ENCODE peak calls at places on chromosome 21, in eight cellular contexts. Y is breast epithelium, E is GM23338, N is K562, O is HepG2, A is transverse colon, F is prostate gland, J is H1. L is an unnamed sample.

GRCh38 chr21:16307256-16307655 is 577.5 kb downstream of the USP25 start:
- DNase-seq in Y (no peak), E (no peak), N (no peak), O (no peak), A (no peak), F (no peak), J (no peak), L (no peak)

GRCh38 chr21:35395728-35396127 is 346.6 kb upstream of the RUNX1 start:
- DNase-seq in Y (no peak), E (no peak), N (no peak), O (no peak), A (no peak), F (no peak), J (no peak), L (no peak)

GRCh38 chr21:29475329-29475728 is 176.6 kb downstream of the BACH1 start:
- DNase-seq in Y (no peak), E (no peak), N (no peak), O (no peak), A (no peak), F (no peak), J (no peak), L (no peak)

GRCh38 chr21:14901482-14901958 is 163.3 kb downstream of the NRIP1 start:
- DNase-seq in Y (no peak), E (no peak), N (no peak), O (no peak), A (no peak), F (no peak), J (no peak), L (no peak)

GRCh38 chr21:40334159-40334558 is 466.9 kb downstream of the PCP4 start:
- DNase-seq in Y (no peak), E (no peak), N (no peak), O (no peak), A (no peak), F (no peak), J (no peak), L (no peak)

GRCh38 chr21:41229527-41230248 is 61.7 kb downstream of the BACE2 start:
- DNase-seq in Y (no peak), E (no peak), N (no peak), O (no peak), A (no peak), F (no peak), J (no peak), L (no peak)

GRCh38 chr21:36927718-36928117 is 38.8 kb downstream of the HLCS start:
- DNase-seq in Y (peak), E (peak), N (peak), O (peak), A (peak), F (peak), J (peak), L (peak)

GRCh38 chr21:34846601-34847112 is 177.9 kb downstream of the CLIC6 start:
- DNase-seq in Y (no peak), E (no peak), N (no peak), O (no peak), A (peak), F (no peak), J (no peak), L (no peak)

GRCh38 chr21:41234574-41234973 is 66.6 kb downstream of the BACE2 start:
- DNase-seq in Y (no peak), E (no peak), N (no peak), O (no peak), A (no peak), F (no peak), J (no peak), L (no peak)

GRCh38 chr21:37074195-37074510 is 1.1 kb downstream of the TTC3 start:
- DNase-seq in Y (no peak), E (peak), N (peak), O (no peak), A (no peak), F (no peak), J (no peak), L (no peak)

GRCh38 chr21:18245493-18245967 is 897 bp downstream of the CHODL start:
- DNase-seq in Y (no peak), E (no peak), N (no peak), O (peak), A (no peak), F (no peak), J (no peak), L (no peak)

GRCh38 chr21:15514073-15514946 is 215.5 kb upstream of the USP25 start:
- DNase-seq in Y (no peak), E (no peak), N (no peak), O (peak), A (peak), F (no peak), J (no peak), L (no peak)

GRCh38 chr21:29164330-29164942 is 34.0 kb downstream of the MAP3K7CL start:
- DNase-seq in Y (no peak), E (peak), N (no peak), O (peak), A (no peak), F (no peak), J (no peak), L (no peak)

GRCh38 chr21:26138615-26139257 is 31.8 kb downstream of the APP start:
- DNase-seq in Y (no peak), E (no peak), N (no peak), O (no peak), A (peak), F (no peak), J (no peak), L (no peak)

GRCh38 chr21:41207401-41208388 is 39.7 kb downstream of the BACE2 start:
- DNase-seq in Y (peak), E (no peak), N (no peak), O (peak), A (peak), F (peak), J (no peak), L (no peak)

GRCh38 chr21:35324372-35325220 is 275.5 kb upstream of the RUNX1 start:
- DNase-seq in Y (no peak), E (no peak), N (no peak), O (no peak), A (peak), F (peak), J (no peak), L (no peak)

GRCh38 chr21:18725653-18726052 is 322.1 kb upstream of the TMPRSS15 start:
- DNase-seq in Y (no peak), E (peak), N (no peak), O (no peak), A (no peak), F (no peak), J (no peak), L (no peak)

GRCh38 chr21:26028183-26028582 is 142.4 kb downstream of the APP start:
- DNase-seq in Y (no peak), E (no peak), N (no peak), O (no peak), A (no peak), F (no peak), J (no peak), L (no peak)

GRCh38 chr21:37319551-37319950 is 47.0 kb upstream of the DYRK1A start:
- DNase-seq in Y (no peak), E (no peak), N (no peak), O (no peak), A (no peak), F (no peak), J (no peak), L (no peak)

GRCh38 chr21:14900058-14900457 is 164.7 kb downstream of the NRIP1 start:
- DNase-seq in Y (no peak), E (peak), N (no peak), O (no peak), A (no peak), F (no peak), J (no peak), L (no peak)

GRCh38 chr21:37045139-37045538 is 27.7 kb downstream of the PIGP start:
- DNase-seq in Y (no peak), E (no peak), N (no peak), O (no peak), A (no peak), F (no peak), J (no peak), L (no peak)

GRCh38 chr21:25857308-25858099 is 122.7 kb downstream of the GABPA start:
- DNase-seq in Y (no peak), E (no peak), N (no peak), O (no peak), A (no peak), F (no peak), J (no peak), L (no peak)

GRCh38 chr21:46081022-46081861 is 16.7 kb upstream of the COL6A2 start:
- DNase-seq in Y (peak), E (no peak), N (no peak), O (no peak), A (no peak), F (no peak), J (no peak), L (no peak)

GRCh38 chr21:26112979-26113378 is 57.6 kb downstream of the APP start:
- DNase-seq in Y (no peak), E (no peak), N (no peak), O (no peak), A (no peak), F (no peak), J (no peak), L (no peak)

GRCh38 chr21:31557421-31557955 is 102.0 kb upstream of the SOD1 start:
- DNase-seq in Y (no peak), E (peak), N (no peak), O (no peak), A (no peak), F (no peak), J (no peak), L (no peak)

GRCh38 chr21:29821230-29821629 is 118.6 kb downstream of the GRIK1 start:
- DNase-seq in Y (no peak), E (no peak), N (no peak), O (no peak), A (no peak), F (no peak), J (no peak), L (no peak)

GRCh38 chr21:37675202-37675801 is 241.0 kb downstream of the KCNJ6 start:
- DNase-seq in Y (peak), E (peak), N (peak), O (no peak), A (peak), F (peak), J (peak), L (no peak)

GRCh38 chr21:17866590-17866989 is 47.4 kb upstream of the C21orf91 start:
- DNase-seq in Y (no peak), E (no peak), N (no peak), O (no peak), A (no peak), F (no peak), J (no peak), L (no peak)

GRCh38 chr21:23127973-23128372 is 2129.8 kb downstream of the NCAM2 start:
- DNase-seq in Y (no peak), E (peak), N (no peak), O (no peak), A (no peak), F (no peak), J (no peak), L (no peak)

GRCh38 chr21:28099296-28099695 is 893.4 kb downstream of the LTN1 start:
- DNase-seq in Y (no peak), E (no peak), N (no peak), O (no peak), A (no peak), F (no peak), J (no peak), L (no peak)

GRCh38 chr21:38774152-38774551 is 31.6 kb upstream of the ETS2 start:
- DNase-seq in Y (no peak), E (no peak), N (no peak), O (no peak), A (no peak), F (no peak), J (no peak), L (no peak)

GRCh38 chr21:26850116-26850643 is 5.0 kb upstream of the ADAMTS1 start:
- DNase-seq in Y (no peak), E (peak), N (peak), O (peak), A (no peak), F (no peak), J (no peak), L (no peak)

GRCh38 chr21:38056481-38056880 is 140.2 kb upstream of the KCNJ6 start:
- DNase-seq in Y (no peak), E (no peak), N (no peak), O (no peak), A (no peak), F (no peak), J (no peak), L (no peak)

GRCh38 chr21:46065215-46065992 is 32.5 kb upstream of the COL6A2 start:
- DNase-seq in Y (peak), E (no peak), N (no peak), O (no peak), A (peak), F (no peak), J (no peak), L (no peak)

GRCh38 chr21:33549848-33550771 is 7.3 kb downstream of the SON start:
- DNase-seq in Y (no peak), E (no peak), N (no peak), O (no peak), A (no peak), F (no peak), J (no peak), L (no peak)

GRCh38 chr21:33552999-33553598 is 10.3 kb downstream of the SON start:
- DNase-seq in Y (no peak), E (no peak), N (no peak), O (no peak), A (no peak), F (no peak), J (no peak), L (no peak)

GRCh38 chr21:33551664-33552063 is 8.8 kb downstream of the SON start:
- DNase-seq in Y (no peak), E (no peak), N (no peak), O (no peak), A (no peak), F (no peak), J (no peak), L (no peak)

GRCh38 chr21:33552093-33552998 is 9.5 kb downstream of the SON start:
- DNase-seq in Y (no peak), E (no peak), N (no peak), O (no peak), A (no peak), F (no peak), J (no peak), L (no peak)

DNA sequence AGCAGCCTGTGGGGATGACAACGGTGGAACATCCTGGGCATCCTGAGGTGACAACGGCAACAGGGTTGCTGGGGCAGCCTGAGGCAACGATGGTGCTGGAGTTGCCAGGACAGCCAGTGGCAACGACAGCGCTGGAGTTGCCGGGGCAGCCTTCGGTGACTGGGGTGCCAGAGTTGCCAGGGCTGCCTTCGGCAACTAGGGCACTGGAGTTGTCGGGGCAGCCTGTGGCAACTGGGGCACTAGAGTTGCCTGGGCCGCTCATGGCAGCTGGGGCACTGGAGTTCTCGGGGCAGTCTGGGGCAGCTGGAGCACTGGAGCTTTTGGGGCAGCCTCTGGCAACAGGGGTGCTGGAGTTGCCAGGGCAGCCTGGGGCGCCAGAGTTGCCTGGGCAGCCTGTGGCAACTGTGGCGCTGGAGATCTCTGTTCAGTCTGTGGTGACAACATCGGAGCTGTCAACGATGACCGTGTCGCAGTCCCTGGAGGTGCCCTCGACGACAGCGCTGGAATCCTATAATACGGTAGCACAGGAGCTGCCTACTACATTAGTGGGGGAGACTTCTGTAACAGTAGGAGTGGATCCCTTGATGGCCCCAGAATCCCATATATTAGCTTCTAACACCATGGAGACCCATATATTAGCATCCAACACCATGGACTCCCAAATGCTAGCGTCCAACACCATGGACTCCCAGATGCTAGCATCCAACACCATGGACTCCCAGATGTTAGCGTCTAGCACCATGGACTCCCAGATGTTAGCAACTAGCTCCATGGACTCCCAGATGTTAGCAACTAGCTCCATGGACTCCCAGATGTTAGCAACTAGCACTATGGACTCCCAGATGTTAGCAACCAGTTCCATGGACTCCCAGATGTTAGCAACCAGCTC is 8.2 kb downstream of the SON start:
- DNase-seq in Y (no peak), E (no peak), N (no peak), O (no peak), A (no peak), F (no peak), J (no peak), L (no peak)
- TF ChIP-seq POLR2AphosphoS5 in Y (no peak), E (no peak), N (no peak), O (no peak), A (no peak), F (no peak), J (peak), L (no peak)

GRCh38 chr21:42524341-42525227 is 10.9 kb downstream of the SLC37A1 start:
- DNase-seq in Y (peak), E (peak), N (no peak), O (peak), A (peak), F (peak), J (no peak), L (no peak)
- TF ChIP-seq POLR2AphosphoS5 in Y (no peak), E (no peak), N (no peak), O (no peak), A (no peak), F (peak), J (no peak), L (no peak)

DNA sequence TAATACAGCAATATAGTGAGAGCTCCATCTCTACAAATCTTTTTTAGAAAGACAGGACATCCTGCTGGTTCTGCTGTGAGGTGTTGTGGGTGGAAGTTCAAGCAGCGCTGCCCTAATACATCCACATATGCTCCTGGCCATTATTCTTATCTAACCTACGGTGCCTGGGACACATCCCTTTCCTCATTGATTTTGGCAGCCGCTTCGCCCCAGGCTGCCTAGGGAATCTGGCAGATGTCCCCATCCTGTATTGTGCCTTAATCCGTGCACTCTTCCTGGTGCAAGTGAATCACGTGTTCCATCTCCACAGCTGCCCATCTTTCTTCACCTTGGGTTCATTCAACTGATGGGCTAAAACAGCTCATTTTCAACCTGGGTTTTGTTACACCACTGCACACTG is 3.1 kb upstream of the UBE2G2 start:
- DNase-seq in Y (no peak), E (no peak), N (no peak), O (no peak), A (no peak), F (no peak), J (no peak), L (no peak)
- TF ChIP-seq POLR2AphosphoS5 in Y (no peak), E (no peak), N (no peak), O (no peak), A (no peak), F (no peak), J (no peak), L (no peak)

GRCh38 chr21:44969965-44970755 is 30.3 kb downstream of the SLX9 start:
- DNase-seq in Y (peak), E (no peak), N (no peak), O (no peak), A (no peak), F (no peak), J (no peak), L (no peak)

GRCh38 chr21:44971672-44971995 is 31.8 kb downstream of the SLX9 start:
- DNase-seq in Y (no peak), E (no peak), N (no peak), O (no peak), A (no peak), F (no peak), J (no peak), L (no peak)

GRCh38 chr21:44972301-44972814 is 32.5 kb downstream of the SLX9 start:
- DNase-seq in Y (no peak), E (peak), N (no peak), O (no peak), A (no peak), F (no peak), J (no peak), L (no peak)

GRCh38 chr21:44972821-44973220 is 33.0 kb downstream of the SLX9 start:
- DNase-seq in Y (no peak), E (no peak), N (no peak), O (no peak), A (no peak), F (no peak), J (no peak), L (no peak)

GRCh38 chr21:44970766-44971671 is 31.2 kb downstream of the SLX9 start:
- DNase-seq in Y (no peak), E (no peak), N (no peak), O (no peak), A (no peak), F (no peak), J (no peak), L (no peak)
- TF ChIP-seq POLR2AphosphoS5 in Y (no peak), E (no peak), N (no peak), O (no peak), A (no peak), F (no peak), J (no peak), L (no peak)

DNA sequence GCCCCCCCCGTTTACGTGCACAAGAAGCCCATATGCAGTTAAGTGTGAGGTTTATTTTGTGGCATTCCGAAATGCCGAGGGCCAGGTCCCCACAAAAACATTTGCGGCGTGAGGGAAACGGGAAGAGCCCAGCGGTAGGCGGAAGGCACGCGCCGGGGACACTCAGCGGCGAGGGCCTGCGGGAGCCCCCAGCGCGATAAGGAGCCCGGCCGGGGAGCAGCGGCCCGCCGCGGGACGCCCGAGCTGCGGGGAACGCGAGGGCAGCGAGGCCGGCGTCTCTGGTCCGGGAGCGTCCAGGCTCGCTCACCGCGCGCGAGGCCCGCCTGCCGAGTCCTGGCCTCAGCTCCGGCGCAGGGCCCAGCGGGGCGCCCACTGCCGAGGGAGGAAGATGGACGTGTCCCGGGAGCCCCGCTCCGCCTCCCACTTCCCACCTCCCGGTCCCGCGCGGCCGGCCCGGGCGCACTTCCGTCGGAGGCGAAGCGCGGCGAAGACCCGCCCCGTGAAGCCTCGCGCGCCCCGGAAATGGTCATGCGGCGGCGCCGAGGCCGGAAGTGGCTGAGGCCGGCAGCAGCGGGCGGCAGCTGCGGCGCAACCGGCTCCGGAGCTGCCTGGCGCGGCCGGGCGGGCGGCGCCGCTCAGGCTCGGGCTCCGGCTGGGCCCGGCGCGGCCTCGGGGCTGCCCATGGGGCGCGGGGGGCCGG is at the start of gene TRAPPC10:
- DNase-seq in Y (peak), E (peak), N (peak), O (peak), A (peak), F (peak), J (no peak), L (no peak)
- TF ChIP-seq POLR2AphosphoS5 in Y (peak), E (peak), N (peak), O (peak), A (peak), F (peak), J (peak), L (peak)

GRCh38 chr21:32612075-32612998 is at the start of gene CFAP298:
- DNase-seq in Y (peak), E (peak), N (peak), O (peak), A (peak), F (peak), J (peak), L (peak)
- TF ChIP-seq POLR2AphosphoS5 in Y (peak), E (peak), N (peak), O (peak), A (peak), F (peak), J (peak), L (no peak)

L was measured in Panc1.